ENCODE peak calls at places on chromosomes 16 and 17, in nine cellular contexts. One of them, this sample, is unnamed.

GRCh38 chr17:66462010-66462409 is 159.6 kb downstream of the PRKCA start:
- DNase-seq in CD4-positive, alpha-beta memory T cell: no peak
- DNase-seq in CD8-positive, alpha-beta T cell: no peak
- DNase-seq in GM23338: no peak
- DNase-seq in adrenal gland: no peak
- DNase-seq in IMR-90: no peak
- DNase-seq in fibroblast of lung: peak
- DNase-seq in H7: no peak
- DNase-seq in kidney: no peak
- DNase-seq in this sample: peak

GRCh38 chr17:48545022-48545376 is at the start of gene HOXB2:
- DNase-seq in kidney: no peak
- DNase-seq in IMR-90: peak
- DNase-seq in fibroblast of lung: no peak
- DNase-seq in CD8-positive, alpha-beta T cell: no peak
- DNase-seq in GM23338: peak
- DNase-seq in H7: peak
- DNase-seq in adrenal gland: no peak
- DNase-seq in CD4-positive, alpha-beta memory T cell: no peak
- DNase-seq in this sample: no peak

GRCh38 chr17:57879437-57880085 is 29.7 kb upstream of the MRPS23 start:
- DNase-seq in kidney: no peak
- DNase-seq in CD8-positive, alpha-beta T cell: no peak
- DNase-seq in GM23338: no peak
- DNase-seq in fibroblast of lung: no peak
- DNase-seq in adrenal gland: no peak
- DNase-seq in H7: peak
- DNase-seq in CD4-positive, alpha-beta memory T cell: no peak
- DNase-seq in IMR-90: no peak
- DNase-seq in this sample: no peak

GRCh38 chr17:56514264-56514663 is 79.2 kb upstream of the NOG start:
- DNase-seq in IMR-90: no peak
- DNase-seq in kidney: no peak
- DNase-seq in adrenal gland: no peak
- DNase-seq in fibroblast of lung: no peak
- DNase-seq in H7: no peak
- DNase-seq in GM23338: no peak
- DNase-seq in CD8-positive, alpha-beta T cell: no peak
- DNase-seq in CD4-positive, alpha-beta memory T cell: no peak
- DNase-seq in this sample: no peak

GRCh38 chr16:80174416-80174815 is 366.4 kb upstream of the DYNLRB2 start:
- DNase-seq in H7: no peak
- DNase-seq in GM23338: no peak
- DNase-seq in fibroblast of lung: peak
- DNase-seq in IMR-90: peak
- DNase-seq in CD4-positive, alpha-beta memory T cell: no peak
- DNase-seq in CD8-positive, alpha-beta T cell: no peak
- DNase-seq in kidney: no peak
- DNase-seq in adrenal gland: no peak
- DNase-seq in this sample: no peak

GRCh38 chr16:19765860-19766553 is 47.9 kb downstream of the IQCK start:
- DNase-seq in CD8-positive, alpha-beta T cell: no peak
- DNase-seq in fibroblast of lung: no peak
- DNase-seq in kidney: no peak
- DNase-seq in IMR-90: no peak
- DNase-seq in H7: peak
- DNase-seq in CD4-positive, alpha-beta memory T cell: no peak
- DNase-seq in GM23338: no peak
- DNase-seq in adrenal gland: peak
- DNase-seq in this sample: peak

GRCh38 chr17:56319531-56319930 is 166.3 kb downstream of the ANKFN1 start:
- DNase-seq in kidney: no peak
- DNase-seq in IMR-90: peak
- DNase-seq in adrenal gland: no peak
- DNase-seq in fibroblast of lung: peak
- DNase-seq in H7: peak
- DNase-seq in CD4-positive, alpha-beta memory T cell: no peak
- DNase-seq in GM23338: peak
- DNase-seq in CD8-positive, alpha-beta T cell: no peak
- DNase-seq in this sample: no peak

GRCh38 chr17:21095735-21096134 is 31.0 kb upstream of the DHRS7B start:
- DNase-seq in H7: no peak
- DNase-seq in fibroblast of lung: no peak
- DNase-seq in adrenal gland: no peak
- DNase-seq in CD8-positive, alpha-beta T cell: no peak
- DNase-seq in GM23338: peak
- DNase-seq in IMR-90: no peak
- DNase-seq in kidney: no peak
- DNase-seq in CD4-positive, alpha-beta memory T cell: no peak
- DNase-seq in this sample: no peak

GRCh38 chr17:50148226-50149098 is 2.0 kb downstream of the PPP1R9B start:
- DNase-seq in CD8-positive, alpha-beta T cell: no peak
- DNase-seq in GM23338: peak
- DNase-seq in fibroblast of lung: peak
- DNase-seq in IMR-90: peak
- DNase-seq in adrenal gland: peak
- DNase-seq in kidney: peak
- DNase-seq in CD4-positive, alpha-beta memory T cell: peak
- DNase-seq in H7: peak
- DNase-seq in this sample: peak

GRCh38 chr17:40427002-40427491 is 9.4 kb upstream of the TOP2A start:
- DNase-seq in CD8-positive, alpha-beta T cell: no peak
- DNase-seq in adrenal gland: no peak
- DNase-seq in fibroblast of lung: no peak
- DNase-seq in CD4-positive, alpha-beta memory T cell: no peak
- DNase-seq in GM23338: no peak
- DNase-seq in IMR-90: no peak
- DNase-seq in kidney: no peak
- DNase-seq in H7: no peak
- DNase-seq in this sample: no peak

GRCh38 chr17:15171433-15172047 is 93.6 kb downstream of the PMP22 start:
- DNase-seq in GM23338: peak
- DNase-seq in kidney: peak
- DNase-seq in adrenal gland: peak
- DNase-seq in fibroblast of lung: peak
- DNase-seq in H7: peak
- DNase-seq in IMR-90: peak
- DNase-seq in CD4-positive, alpha-beta memory T cell: no peak
- DNase-seq in CD8-positive, alpha-beta T cell: no peak
- DNase-seq in this sample: peak

GRCh38 chr16:87027056-87027616 is 290.1 kb downstream of the C16orf95 start:
- DNase-seq in kidney: no peak
- DNase-seq in GM23338: no peak
- DNase-seq in IMR-90: no peak
- DNase-seq in adrenal gland: no peak
- DNase-seq in H7: no peak
- DNase-seq in CD4-positive, alpha-beta memory T cell: no peak
- DNase-seq in fibroblast of lung: no peak
- DNase-seq in CD8-positive, alpha-beta T cell: no peak
- DNase-seq in this sample: no peak

GRCh38 chr17:58412910-58413630 is 4.3 kb downstream of the RNF43 start:
- DNase-seq in adrenal gland: no peak
- DNase-seq in fibroblast of lung: no peak
- DNase-seq in CD8-positive, alpha-beta T cell: no peak
- DNase-seq in kidney: no peak
- DNase-seq in IMR-90: peak
- DNase-seq in CD4-positive, alpha-beta memory T cell: no peak
- DNase-seq in GM23338: no peak
- DNase-seq in H7: no peak
- DNase-seq in this sample: no peak

GRCh38 chr17:222172-222571 is 40.7 kb upstream of the DOC2B start:
- DNase-seq in adrenal gland: peak
- DNase-seq in GM23338: no peak
- DNase-seq in kidney: peak
- DNase-seq in CD4-positive, alpha-beta memory T cell: no peak
- DNase-seq in IMR-90: no peak
- DNase-seq in H7: no peak
- DNase-seq in fibroblast of lung: no peak
- DNase-seq in CD8-positive, alpha-beta T cell: no peak
- DNase-seq in this sample: no peak

GRCh38 chr17:19244796-19245195 is 7.6 kb downstream of the EPN2 start:
- DNase-seq in fibroblast of lung: no peak
- DNase-seq in adrenal gland: no peak
- DNase-seq in kidney: no peak
- DNase-seq in GM23338: no peak
- DNase-seq in H7: no peak
- DNase-seq in CD8-positive, alpha-beta T cell: no peak
- DNase-seq in CD4-positive, alpha-beta memory T cell: no peak
- DNase-seq in IMR-90: no peak
- DNase-seq in this sample: no peak

GRCh38 chr17:78346605-78347250 is 13.1 kb downstream of the SOCS3 start:
- DNase-seq in GM23338: peak
- DNase-seq in H7: no peak
- DNase-seq in fibroblast of lung: no peak
- DNase-seq in adrenal gland: no peak
- DNase-seq in kidney: peak
- DNase-seq in IMR-90: peak
- DNase-seq in CD8-positive, alpha-beta T cell: no peak
- DNase-seq in CD4-positive, alpha-beta memory T cell: no peak
- DNase-seq in this sample: no peak

GRCh38 chr17:39167492-39167891 is 1.5 kb upstream of the ARL5C start:
- DNase-seq in fibroblast of lung: no peak
- DNase-seq in CD4-positive, alpha-beta memory T cell: no peak
- DNase-seq in GM23338: no peak
- DNase-seq in H7: no peak
- DNase-seq in CD8-positive, alpha-beta T cell: no peak
- DNase-seq in IMR-90: no peak
- DNase-seq in adrenal gland: no peak
- DNase-seq in kidney: no peak
- DNase-seq in this sample: peak

GRCh38 chr17:7858487-7858832 is 657 bp downstream of the CYB5D1 start:
- DNase-seq in adrenal gland: peak
- DNase-seq in CD8-positive, alpha-beta T cell: no peak
- DNase-seq in IMR-90: peak
- DNase-seq in GM23338: peak
- DNase-seq in H7: peak
- DNase-seq in kidney: peak
- DNase-seq in fibroblast of lung: peak
- DNase-seq in CD4-positive, alpha-beta memory T cell: peak
- DNase-seq in this sample: peak

GRCh38 chr17:75059369-75060345 is 12.6 kb downstream of the KCTD2 start:
- DNase-seq in fibroblast of lung: peak
- DNase-seq in kidney: no peak
- DNase-seq in CD8-positive, alpha-beta T cell: no peak
- DNase-seq in GM23338: peak
- DNase-seq in CD4-positive, alpha-beta memory T cell: no peak
- DNase-seq in IMR-90: peak
- DNase-seq in adrenal gland: no peak
- DNase-seq in H7: peak
- DNase-seq in this sample: peak

GRCh38 chr17:65064452-65065019 is 8.0 kb upstream of the GNA13 start:
- DNase-seq in fibroblast of lung: peak
- DNase-seq in GM23338: no peak
- DNase-seq in kidney: no peak
- DNase-seq in H7: no peak
- DNase-seq in CD4-positive, alpha-beta memory T cell: no peak
- DNase-seq in CD8-positive, alpha-beta T cell: no peak
- DNase-seq in adrenal gland: no peak
- DNase-seq in IMR-90: peak
- DNase-seq in this sample: no peak

GRCh38 chr17:44087319-44087718 is 16.8 kb downstream of the G6PC3 start:
- DNase-seq in fibroblast of lung: no peak
- DNase-seq in IMR-90: no peak
- DNase-seq in kidney: no peak
- DNase-seq in GM23338: peak
- DNase-seq in H7: peak
- DNase-seq in CD8-positive, alpha-beta T cell: no peak
- DNase-seq in adrenal gland: no peak
- DNase-seq in CD4-positive, alpha-beta memory T cell: no peak
- DNase-seq in this sample: no peak
- H3K4me3 ChIP-seq in fibroblast of lung: no peak
- H3K4me3 ChIP-seq in IMR-90: no peak
- H3K4me3 ChIP-seq in kidney: no peak
- H3K4me3 ChIP-seq in GM23338: peak
- H3K4me3 ChIP-seq in H7: peak
- H3K4me3 ChIP-seq in CD8-positive, alpha-beta T cell: no peak
- H3K4me3 ChIP-seq in adrenal gland: no peak
- H3K4me3 ChIP-seq in CD4-positive, alpha-beta memory T cell: no peak
- H3K4me3 ChIP-seq in this sample: no peak

GRCh38 chr16:57802635-57803412 is 533 bp upstream of the KIFC3 start:
- DNase-seq in CD8-positive, alpha-beta T cell: no peak
- DNase-seq in kidney: peak
- DNase-seq in H7: peak
- DNase-seq in fibroblast of lung: peak
- DNase-seq in CD4-positive, alpha-beta memory T cell: no peak
- DNase-seq in GM23338: peak
- DNase-seq in IMR-90: peak
- DNase-seq in adrenal gland: peak
- DNase-seq in this sample: no peak
- H3K4me3 ChIP-seq in CD8-positive, alpha-beta T cell: peak
- H3K4me3 ChIP-seq in kidney: peak
- H3K4me3 ChIP-seq in H7: peak
- H3K4me3 ChIP-seq in fibroblast of lung: no peak
- H3K4me3 ChIP-seq in CD4-positive, alpha-beta memory T cell: peak
- H3K4me3 ChIP-seq in GM23338: peak
- H3K4me3 ChIP-seq in IMR-90: peak
- H3K4me3 ChIP-seq in adrenal gland: peak
- H3K4me3 ChIP-seq in this sample: no peak

DNA sequence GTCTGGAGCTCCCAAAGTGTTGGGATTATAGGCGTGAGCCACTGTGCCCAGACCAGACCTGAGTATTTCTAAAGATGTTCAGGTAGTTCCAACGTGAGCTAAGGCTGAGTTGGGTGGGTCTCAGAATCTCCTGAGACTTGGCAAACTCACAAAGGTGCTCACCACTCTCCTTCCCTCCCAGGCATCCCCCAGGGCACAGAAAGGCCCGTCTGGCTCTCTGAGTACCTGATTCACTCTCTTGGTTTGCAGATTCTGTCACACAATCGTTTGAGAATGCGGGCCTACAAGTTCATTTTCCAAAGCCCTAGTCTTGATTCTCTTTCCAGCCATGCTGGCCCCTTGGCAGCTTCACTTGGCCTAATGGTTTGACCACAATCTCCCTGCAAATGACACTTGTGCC is 146.4 kb upstream of the CDC42EP4 start:
- DNase-seq in adrenal gland: no peak
- DNase-seq in CD4-positive, alpha-beta memory T cell: no peak
- DNase-seq in H7: no peak
- DNase-seq in IMR-90: no peak
- DNase-seq in CD8-positive, alpha-beta T cell: no peak
- DNase-seq in kidney: no peak
- DNase-seq in fibroblast of lung: no peak
- DNase-seq in GM23338: no peak
- DNase-seq in this sample: no peak
- H3K4me3 ChIP-seq in adrenal gland: no peak
- H3K4me3 ChIP-seq in CD4-positive, alpha-beta memory T cell: no peak
- H3K4me3 ChIP-seq in H7: no peak
- H3K4me3 ChIP-seq in IMR-90: no peak
- H3K4me3 ChIP-seq in CD8-positive, alpha-beta T cell: no peak
- H3K4me3 ChIP-seq in kidney: no peak
- H3K4me3 ChIP-seq in fibroblast of lung: no peak
- H3K4me3 ChIP-seq in GM23338: no peak
- H3K4me3 ChIP-seq in this sample: no peak

DNA sequence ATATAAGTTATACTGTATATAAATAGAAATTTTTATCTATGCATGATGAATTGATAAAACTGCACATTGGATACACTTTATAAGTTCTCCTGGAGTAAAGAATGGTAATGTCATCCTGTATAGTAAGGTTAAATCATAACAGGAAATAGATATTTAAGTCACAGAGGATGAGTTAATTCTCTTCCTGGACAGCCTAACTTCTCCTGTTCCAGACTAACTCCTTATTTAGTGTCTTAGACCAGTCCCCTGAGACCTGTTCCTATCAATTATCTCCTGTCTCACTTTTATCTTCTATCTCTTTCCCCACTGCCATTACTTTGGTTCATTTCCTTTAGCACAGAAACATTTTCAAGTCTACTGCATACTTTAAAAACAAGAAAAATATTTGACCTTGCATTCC is 46.5 kb downstream of the SSH2 start:
- DNase-seq in fibroblast of lung: peak
- DNase-seq in adrenal gland: no peak
- DNase-seq in H7: no peak
- DNase-seq in GM23338: no peak
- DNase-seq in CD8-positive, alpha-beta T cell: no peak
- DNase-seq in kidney: no peak
- DNase-seq in CD4-positive, alpha-beta memory T cell: no peak
- DNase-seq in IMR-90: peak
- DNase-seq in this sample: no peak
- H3K4me3 ChIP-seq in fibroblast of lung: no peak
- H3K4me3 ChIP-seq in adrenal gland: no peak
- H3K4me3 ChIP-seq in H7: no peak
- H3K4me3 ChIP-seq in GM23338: no peak
- H3K4me3 ChIP-seq in CD8-positive, alpha-beta T cell: no peak
- H3K4me3 ChIP-seq in kidney: no peak
- H3K4me3 ChIP-seq in CD4-positive, alpha-beta memory T cell: no peak
- H3K4me3 ChIP-seq in IMR-90: no peak
- H3K4me3 ChIP-seq in this sample: no peak